ENCODE peak calls at places on chromosomes 4 and X, in seven cellular contexts. C is tibial artery, Y is left lung, R is HTR-8/SVneo, I is NCI-H460, M is fibroblast of pulmonary artery, Z is endodermal cell. X is an unnamed sample.

GRCh38 chr4:84799318-84799717 is 167.2 kb downstream of the WDFY3 start:
- DNase-seq in C (no peak), Y (no peak), R (no peak), I (no peak), M (peak; percentile 17), Z (no peak), X (no peak)

GRCh38 chr4:100517864-100518341 is at the start of gene EMCN:
- DNase-seq in C (no peak), Y (no peak), R (no peak), I (no peak), M (peak; percentile 79), Z (no peak), X (peak; percentile 60)

GRCh38 chr4:128521634-128522253 is 234.1 kb upstream of the PGRMC2 start:
- DNase-seq in C (no peak), Y (no peak), R (peak; percentile 53), I (no peak), M (peak; percentile 74), Z (no peak), X (peak; percentile 86)

GRCh38 chr4:164949448-164950118 is 27.9 kb downstream of the TRIM61 start:
- DNase-seq in C (no peak), Y (no peak), R (no peak), I (no peak), M (no peak), Z (peak; percentile 83), X (no peak)

GRCh38 chr4:68175562-68176155 is 46.0 kb upstream of the TMPRSS11F start:
- DNase-seq in C (no peak), Y (no peak), R (peak; percentile 35), I (peak; percentile 59), M (peak; percentile 76), Z (peak; percentile 75), X (peak; percentile 75)

GRCh38 chr4:145387079-145387478 is 94.6 kb upstream of the SMAD1 start:
- DNase-seq in C (no peak), Y (no peak), R (no peak), I (no peak), M (no peak), Z (no peak), X (no peak)

GRCh38 chrX:58025979-58026378 is 115.7 kb upstream of the ZXDA start:
- DNase-seq in C (peak; percentile 21), Y (no peak), R (no peak), I (peak; percentile 16), M (peak; percentile 18), Z (peak; percentile 50), X (peak; percentile 27)

GRCh38 chr4:40856836-40857362 is 107.1 kb downstream of the NSUN7 start:
- DNase-seq in C (peak; percentile 68), Y (peak; percentile 96), R (peak; percentile 42), I (peak; percentile 44), M (peak; percentile 48), Z (peak; percentile 94), X (peak; percentile 36)

GRCh38 chr4:147691820-147692219 is 7.9 kb upstream of the PRMT9 start:
- DNase-seq in C (no peak), Y (no peak), R (no peak), I (no peak), M (no peak), Z (no peak), X (no peak)

GRCh38 chr4:125736057-125736456 is 421.3 kb downstream of the FAT4 start:
- DNase-seq in C (no peak), Y (no peak), R (no peak), I (peak; percentile 77), M (peak; percentile 69), Z (peak; percentile 64), X (peak; percentile 27)

GRCh38 chr4:184731056-184731455 is 2.8 kb downstream of the CENPU start:
- DNase-seq in C (no peak), Y (no peak), R (no peak), I (no peak), M (no peak), Z (no peak), X (no peak)

GRCh38 chr4:112704991-112705845 is 68.3 kb downstream of the LARP7 start:
- DNase-seq in C (peak; percentile 28), Y (no peak), R (peak; percentile 37), I (peak; percentile 30), M (peak; percentile 61), Z (peak; percentile 70), X (peak; percentile 51)

GRCh38 chrX:68692651-68693050 is 45.2 kb downstream of the STARD8 start:
- DNase-seq in C (no peak), Y (no peak), R (no peak), I (no peak), M (no peak), Z (no peak), X (peak; percentile 35)

GRCh38 chr4:137601924-137602323 is 69.6 kb upstream of the PCDH18 start:
- DNase-seq in C (no peak), Y (no peak), R (peak; percentile 29), I (no peak), M (no peak), Z (no peak), X (no peak)

GRCh38 chr4:73438582-73439215 is 2.7 kb downstream of the AFP start:
- DNase-seq in C (no peak), Y (no peak), R (no peak), I (no peak), M (no peak), Z (no peak), X (no peak)

GRCh38 chrX:47297874-47298273 is 65.1 kb downstream of the USP11 start:
- DNase-seq in C (no peak), Y (no peak), R (no peak), I (no peak), M (no peak), Z (no peak), X (no peak)

GRCh38 chr4:121789960-121790829 is 10.9 kb upstream of the EXOSC9 start:
- DNase-seq in C (no peak), Y (no peak), R (peak; percentile 37), I (no peak), M (peak; percentile 79), Z (no peak), X (peak; percentile 89)

GRCh38 chrX:153485396-153486080 is 9.2 kb upstream of the BGN start:
- DNase-seq in C (no peak), Y (no peak), R (no peak), I (no peak), M (no peak), Z (no peak), X (no peak)

GRCh38 chr4:3293410-3294391 is 880 bp downstream of the RGS12 start:
- DNase-seq in C (no peak), Y (peak; percentile 81), R (no peak), I (no peak), M (no peak), Z (peak; percentile 72), X (no peak)

GRCh38 chr4:2287594-2287915 is 25.6 kb upstream of the MXD4 start:
- DNase-seq in C (peak; percentile 10), Y (peak; percentile 43), R (no peak), I (no peak), M (no peak), Z (no peak), X (no peak)

GRCh38 chr4:178937130-178937529 is 1494.9 kb upstream of the AGA start:
- DNase-seq in C (no peak), Y (no peak), R (peak; percentile 18), I (no peak), M (no peak), Z (no peak), X (no peak)

GRCh38 chr4:104596189-104596588 is 101.5 kb upstream of the CXXC4 start:
- DNase-seq in C (no peak), Y (no peak), R (no peak), I (no peak), M (no peak), Z (no peak), X (no peak)

GRCh38 chr4:2948895-2949781 is 14.1 kb downstream of the NOP14 start:
- DNase-seq in C (no peak), Y (peak; percentile 45), R (no peak), I (no peak), M (peak; percentile 41), Z (peak; percentile 77), X (peak; percentile 13)

GRCh38 chr4:55727746-55728145 is 91.6 kb upstream of the NMU start:
- DNase-seq in C (no peak), Y (no peak), R (no peak), I (no peak), M (no peak), Z (no peak), X (no peak)

GRCh38 chr4:8688908-8689445 is 96.4 kb downstream of the CPZ start:
- DNase-seq in C (peak; percentile 7), Y (no peak), R (no peak), I (no peak), M (no peak), Z (no peak), X (no peak)

GRCh38 chr4:54586343-54586953 is 71.3 kb upstream of the KIT start:
- DNase-seq in C (no peak), Y (no peak), R (peak; percentile 37), I (no peak), M (peak; percentile 8), Z (no peak), X (no peak)

GRCh38 chr4:101187837-101188236 is 159.5 kb downstream of the PPP3CA start:
- DNase-seq in C (no peak), Y (no peak), R (no peak), I (peak; percentile 20), M (no peak), Z (no peak), X (peak; percentile 43)

X was measured in fibroblast of the aortic adventitia.